ENCODE peak calls at places on chromosomes 2 and 18, in four cellular contexts. H is stimulated activated CD8-positive, alpha-beta memory T cell treated with anti-CD3 and anti-CD28 coated beads, Interleukin-15, amount 100 ng/mL, for 24 hours; K is T-helper 1 cell; Z is adipocyte. F is an unnamed sample.

GRCh38 chr2:213152065-213152794 is 818 bp upstream of the IKZF2 start:
- DNase-seq in Z (peak; percentile 91), K (no peak), H (peak; percentile 20), F (no peak)

GRCh38 chr2:45494275-45494977 is 116.6 kb downstream of the SRBD1 start:
- DNase-seq in K (no peak), Z (peak; percentile 93), H (no peak), F (no peak)

GRCh38 chr2:14148186-14148585 is 484.3 kb upstream of the LRATD1 start:
- DNase-seq in Z (peak; percentile 2), H (no peak), K (no peak), F (no peak)

GRCh38 chr18:38459595-38459994 is 894.0 kb upstream of the CELF4 start:
- DNase-seq in H (no peak), Z (no peak), K (no peak), F (no peak)

GRCh38 chr18:5673576-5673975 is 129.8 kb upstream of the EPB41L3 start:
- DNase-seq in H (no peak), K (no peak), Z (no peak), F (no peak)

GRCh38 chr2:140882671-140883620 is 1247.9 kb downstream of the LRP1B start:
- DNase-seq in K (no peak), Z (peak; percentile 81), H (no peak), F (no peak)

GRCh38 chr2:233457356-233457755 is 103.1 kb downstream of the DGKD start:
- DNase-seq in Z (no peak), K (no peak), H (no peak), F (no peak)

GRCh38 chr2:239544846-239545465 is 144.1 kb upstream of the HDAC4 start:
- DNase-seq in H (no peak), K (no peak), Z (no peak), F (no peak)

GRCh38 chr18:48790226-48790863 is 160.4 kb downstream of the SMAD7 start:
- DNase-seq in K (no peak), Z (no peak), H (no peak), F (no peak)

GRCh38 chr18:58785171-58785805 is 79.4 kb upstream of the ZNF532 start:
- DNase-seq in K (no peak), Z (peak; percentile 78), H (no peak), F (no peak)

GRCh38 chr2:128633501-128633900 is 314.8 kb upstream of the HS6ST1 start:
- DNase-seq in Z (peak; percentile 76), H (no peak), K (no peak), F (no peak)

GRCh38 chr2:151654085-151654484 is 80.2 kb downstream of the NEB start:
- DNase-seq in K (no peak), Z (no peak), H (no peak), F (no peak)